ENCODE peak calls at places on chromosomes 11 and 22, in four cellular contexts. Z, S, H and E are unnamed samples.

GRCh38 chr22:22870577-22871398 is 16.8 kb upstream of the IGLL5 start:
- DNase-seq in Z (no peak), S (no peak), H (no peak), E (no peak)

GRCh38 chr22:42959472-42960145 is 55.3 kb downstream of the PACSIN2 start:
- DNase-seq in Z (no peak), H (peak; percentile 64), S (peak; percentile 84), E (no peak)

GRCh38 chr11:103993502-103993901 is 42.9 kb upstream of the DDI1 start:
- DNase-seq in H (no peak), S (no peak), Z (no peak), E (no peak)

GRCh38 chr11:33399421-33399820 is 142.2 kb downstream of the HIPK3 start:
- DNase-seq in S (no peak), Z (no peak), H (no peak), E (no peak)

GRCh38 chr11:35864131-35864530 is 79.7 kb upstream of the LDLRAD3 start:
- DNase-seq in H (no peak), S (no peak), Z (no peak), E (no peak)

GRCh38 chr22:45452565-45453449 is 39.3 kb downstream of the RIBC2 start:
- DNase-seq in S (no peak), Z (no peak), H (no peak), E (no peak)

GRCh38 chr22:43236401-43237166 is 49.6 kb upstream of the TTLL12 start:
- DNase-seq in S (no peak), H (no peak), Z (no peak), E (no peak)

GRCh38 chr11:32255876-32256275 is 165.0 kb downstream of the RCN1 start:
- DNase-seq in H (no peak), S (no peak), Z (no peak), E (no peak)

GRCh38 chr11:77073328-77074001 is 6.7 kb downstream of the CAPN5 start:
- DNase-seq in S (peak; percentile 90), H (peak; percentile 89), Z (peak; percentile 78), E (peak; percentile 95)